ENCODE peak calls at places on chromosomes 7 and 10, in six cellular contexts. H is MM.1S, R is fibroblast of lung, M is HepG2, I is HCT116, U is GM23248. A is an unnamed sample.

GRCh38 chr7:129958643-129959479 is 6.1 kb upstream of the UBE2H start:
- DNase-seq in M (peak), U (peak), I (peak), H (no peak), R (peak), A (peak)

GRCh38 chr7:143284591-143285453 is at the start of gene TMEM139:
- DNase-seq in R (no peak), U (peak), H (no peak), M (peak), I (no peak), A (peak)

GRCh38 chr7:102279537-102280400 is 6.9 kb upstream of the SH2B2 start:
- DNase-seq in U (peak), I (peak), R (peak), H (peak), M (peak), A (peak)

GRCh38 chr10:6667679-6668270 is 87.7 kb upstream of the PRKCQ start:
- DNase-seq in I (peak), H (peak), U (peak), M (peak), R (peak), A (peak)

GRCh38 chr10:116053910-116054309 is 219.1 kb downstream of the GFRA1 start:
- DNase-seq in H (no peak), M (no peak), R (no peak), I (no peak), U (no peak), A (no peak)

GRCh38 chr7:91288208-91288824 is 24.1 kb downstream of the FZD1 start:
- DNase-seq in I (peak), R (no peak), U (peak), H (peak), M (peak), A (peak)

GRCh38 chr10:80599424-80599847 is 61.7 kb downstream of the SH2D4B start:
- DNase-seq in M (peak), U (peak), R (peak), I (peak), H (peak), A (peak)

GRCh38 chr10:132305654-132306340 is 2.0 kb downstream of the STK32C start:
- DNase-seq in M (no peak), R (no peak), I (no peak), U (no peak), H (no peak), A (no peak)

GRCh38 chr10:102243304-102243703 is 2.0 kb upstream of the PITX3 start:
- DNase-seq in H (no peak), I (no peak), U (peak), R (peak), M (peak), A (peak)

GRCh38 chr10:44417761-44418160 is 32.9 kb upstream of the CXCL12 start:
- DNase-seq in M (no peak), I (no peak), R (no peak), U (no peak), H (no peak), A (no peak)

GRCh38 chr7:112699725-112700513 is 90.3 kb downstream of the TMEM168 start:
- DNase-seq in U (no peak), M (no peak), I (no peak), H (no peak), R (no peak), A (no peak)

GRCh38 chr10:102420810-102421644 is at the start of gene FBXL15:
- DNase-seq in I (peak), M (peak), H (peak), R (peak), U (peak), A (peak)

GRCh38 chr7:14806886-14807285 is 95.7 kb downstream of the DGKB start:
- DNase-seq in H (no peak), I (no peak), M (no peak), U (peak), R (peak), A (no peak)

GRCh38 chr10:24417053-24417452 is 208.1 kb downstream of the KIAA1217 start:
- DNase-seq in H (no peak), U (no peak), I (no peak), R (no peak), M (no peak), A (no peak)

GRCh38 chr10:24414597-24414996 is 205.7 kb downstream of the KIAA1217 start:
- DNase-seq in U (no peak), M (no peak), I (no peak), H (peak), R (no peak), A (no peak)

GRCh38 chr10:24418532-24418931 is 209.6 kb downstream of the KIAA1217 start:
- DNase-seq in I (no peak), M (no peak), R (no peak), H (peak), U (peak), A (peak)

GRCh38 chr10:24415455-24416169 is 206.7 kb downstream of the KIAA1217 start:
- DNase-seq in H (no peak), M (no peak), U (peak), R (peak), I (no peak), A (peak)

DNA sequence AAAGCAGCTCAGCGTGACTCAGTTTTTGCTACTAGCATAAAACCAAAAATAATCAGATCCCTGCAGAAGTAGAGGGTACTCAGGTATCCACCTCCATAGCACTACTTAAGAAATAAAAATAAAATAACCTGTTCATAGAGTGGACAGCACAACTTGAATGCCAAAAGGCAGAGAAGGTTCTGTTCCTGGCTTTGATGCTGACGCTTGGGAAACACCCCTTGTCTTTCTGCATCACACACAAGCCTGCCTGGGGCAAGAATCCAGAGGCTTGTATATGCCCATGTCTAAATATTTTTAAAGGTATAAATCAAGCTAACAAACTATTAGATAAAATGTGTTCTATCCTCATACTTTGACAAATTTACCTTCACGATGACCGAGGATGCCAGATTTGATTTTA is 207.3 kb downstream of the KIAA1217 start:
- DNase-seq in R (no peak), I (no peak), M (no peak), H (no peak), U (peak), A (no peak)
- H3K9ac ChIP-seq in R (no peak), I (no peak), M (no peak), H (no peak), U (peak), A (no peak)

GRCh38 chr7:155811895-155812761 is at the start of gene SHH:
- DNase-seq in R (peak), H (peak), I (no peak), M (no peak), U (peak), A (no peak)
- TF ChIP-seq EZH2 in R (peak), H (no peak), I (no peak), M (peak), U (peak), A (peak)

DNA sequence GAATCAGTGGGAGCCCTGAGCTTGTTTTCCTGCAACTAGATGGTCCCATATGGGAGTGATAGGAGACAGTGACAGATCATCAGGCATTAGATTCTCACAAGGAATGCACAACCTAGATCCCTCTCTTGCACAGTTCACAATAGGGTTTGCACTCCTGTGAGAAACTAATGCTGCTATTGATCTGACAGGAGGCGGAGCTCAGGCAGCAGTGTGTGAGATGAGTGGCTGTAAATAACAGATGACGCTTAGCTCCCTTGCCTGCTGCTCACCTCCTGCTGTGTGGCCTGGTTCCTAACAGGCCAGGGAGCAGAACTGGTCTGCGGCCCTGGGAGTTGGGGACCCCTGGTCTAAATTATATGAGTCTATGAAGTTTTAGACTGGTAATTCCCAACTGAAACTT is 3.9 kb downstream of the MIOS start:
- DNase-seq in H (no peak), M (no peak), R (no peak), U (no peak), I (no peak), A (no peak)
- H3K9ac ChIP-seq in H (no peak), M (no peak), R (no peak), U (no peak), I (no peak), A (no peak)

DNA sequence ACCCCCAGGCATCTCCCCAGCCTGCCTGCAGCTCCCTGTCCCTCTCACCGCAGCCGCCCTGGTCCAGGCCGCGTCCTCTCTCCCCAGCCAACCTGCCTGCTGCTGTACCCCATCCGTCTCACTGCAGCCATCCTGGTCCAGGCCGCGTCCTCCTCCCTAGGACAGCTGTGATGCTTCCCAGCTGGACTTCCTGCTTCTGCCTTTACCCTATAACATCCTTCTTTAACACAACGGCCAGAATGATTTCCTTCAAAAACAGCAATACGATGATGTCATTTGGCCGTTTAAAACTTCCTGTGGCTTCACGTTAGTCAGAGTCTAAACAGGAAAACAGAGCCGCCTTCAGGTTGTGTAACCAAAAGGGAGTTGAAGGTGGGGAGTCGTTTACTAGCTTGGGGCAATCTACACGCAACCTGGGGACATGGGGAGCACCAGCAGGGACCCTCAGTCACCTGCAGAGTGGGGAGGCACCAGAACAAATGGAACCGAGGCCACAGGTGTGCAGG is 32.2 kb upstream of the ZFAND2A start:
- DNase-seq in R (peak), M (no peak), U (peak), H (no peak), I (no peak), A (peak)
- TF ChIP-seq EZH2 in R (no peak), M (no peak), U (no peak), H (no peak), I (no peak), A (no peak)

GRCh38 chr10:126851414-126851813 is 53.8 kb upstream of the DOCK1 start:
- DNase-seq in U (no peak), H (no peak), M (no peak), R (no peak), I (no peak), A (no peak)

GRCh38 chr10:126854726-126855125 is 50.5 kb upstream of the DOCK1 start:
- DNase-seq in R (no peak), I (no peak), H (no peak), U (no peak), M (no peak), A (no peak)

GRCh38 chr10:126857178-126857806 is 47.9 kb upstream of the DOCK1 start:
- DNase-seq in H (no peak), U (no peak), I (no peak), R (no peak), M (no peak), A (no peak)
- H3K9ac ChIP-seq in H (no peak), U (no peak), I (no peak), R (no peak), M (no peak), A (no peak)